ENCODE peak calls at places on chromosomes 6 and 20, in four cellular contexts. T is SK-N-SH, B is neural progenitor cell, V is HCT116. K is an unnamed sample.

GRCh38 chr6:33277663-33278391 is 904 bp downstream of the B3GALT4 start:
- DNase-seq in T (peak), B (peak), V (no peak), K (peak)

GRCh38 chr6:150800596-150801310 is 64.7 kb upstream of the MTHFD1L start:
- DNase-seq in B (no peak), V (no peak), T (no peak), K (no peak)

GRCh38 chr6:47655719-47656595 is 42.4 kb upstream of the ADGRF4 start:
- DNase-seq in B (peak), V (peak), T (no peak), K (no peak)

GRCh38 chr6:158611600-158612041 is 32.9 kb downstream of the DYNLT1 start:
- DNase-seq in V (no peak), B (peak), T (no peak), K (no peak)

GRCh38 chr6:83057705-83058321 is 7.8 kb downstream of the UBE3D start:
- DNase-seq in B (peak), T (peak), V (peak), K (peak)

GRCh38 chr6:74731204-74731603 is 474.6 kb downstream of the COL12A1 start:
- DNase-seq in T (no peak), V (no peak), B (no peak), K (no peak)

GRCh38 chr6:14743465-14744211 is 502.2 kb upstream of the JARID2 start:
- DNase-seq in B (no peak), V (peak), T (no peak), K (no peak)

GRCh38 chr20:57310821-57311514 is 18.6 kb upstream of the SPO11 start:
- DNase-seq in T (no peak), B (no peak), V (no peak), K (no peak)

GRCh38 chr20:45771182-45771759 is 20.4 kb downstream of the WFDC3 start:
- DNase-seq in V (peak), B (peak), T (peak), K (peak)

GRCh38 chr6:138882369-138883017 is 86.6 kb downstream of the ECT2L start:
- DNase-seq in V (no peak), T (no peak), B (no peak), K (no peak)

GRCh38 chr6:50145125-50145524 is 95.4 kb upstream of the DEFB112 start:
- DNase-seq in V (no peak), B (peak), T (peak), K (peak)

GRCh38 chr6:36692220-36692619 is 5.4 kb upstream of the RAB44 start:
- DNase-seq in V (no peak), B (no peak), T (no peak), K (peak)

GRCh38 chr6:119446623-119447008 is 97.1 kb upstream of the MAN1A1 start:
- DNase-seq in B (no peak), T (no peak), V (no peak), K (no peak)

GRCh38 chr6:34447915-34448314 is 18.0 kb upstream of the PACSIN1 start:
- DNase-seq in B (no peak), V (no peak), T (no peak), K (peak)

GRCh38 chr6:151497935-151498726 is 4.3 kb downstream of the CCDC170 start:
- DNase-seq in B (no peak), T (no peak), V (no peak), K (no peak)

GRCh38 chr20:9311132-9311531 is 203.3 kb upstream of the LAMP5 start:
- DNase-seq in V (no peak), B (no peak), T (no peak), K (no peak)

GRCh38 chr20:58237318-58238182 is 9.1 kb upstream of the ANKRD60 start:
- DNase-seq in B (no peak), V (no peak), T (no peak), K (no peak)

GRCh38 chr6:111477481-111477938 is 5.5 kb downstream of the REV3L start:
- DNase-seq in V (no peak), T (no peak), B (no peak), K (peak)

GRCh38 chr6:158854214-158855101 is 35.3 kb upstream of the EZR start:
- DNase-seq in B (no peak), T (no peak), V (no peak), K (peak)

GRCh38 chr20:3720068-3720467 is 7.7 kb upstream of the SIGLEC1 start:
- DNase-seq in T (no peak), V (no peak), B (no peak), K (no peak)

GRCh38 chr6:83867527-83868161 is 8.2 kb downstream of the CYB5R4 start:
- DNase-seq in T (no peak), V (peak), B (peak), K (peak)

GRCh38 chr6:150142657-150143501 is at the start of gene PPP1R14C:
- DNase-seq in V (no peak), T (peak), B (peak), K (no peak)

GRCh38 chr20:16927031-16927430 is 178.9 kb downstream of the OTOR start:
- DNase-seq in B (no peak), T (no peak), V (no peak), K (no peak)

GRCh38 chr6:35080016-35080680 is 61.0 kb downstream of the TCP11 start:
- DNase-seq in B (no peak), T (no peak), V (no peak), K (no peak)

GRCh38 chr20:2750343-2751251 is 49.8 kb downstream of the CPXM1 start:
- DNase-seq in V (no peak), T (no peak), B (peak), K (no peak)

GRCh38 chr20:20331796-20332195 is 36.1 kb upstream of the INSM1 start:
- DNase-seq in T (no peak), V (no peak), B (no peak), K (no peak)

GRCh38 chr6:40907198-40907701 is 131.8 kb downstream of the UNC5CL start:
- DNase-seq in T (peak), B (no peak), V (no peak), K (no peak)

GRCh38 chr6:50846860-50847171 is 28.1 kb downstream of the TFAP2B start:
- DNase-seq in V (no peak), T (no peak), B (no peak), K (no peak)

GRCh38 chr20:25538838-25539665 is 46.3 kb downstream of the NINL start:
- DNase-seq in T (no peak), B (no peak), V (no peak), K (no peak)
- H2AFZ ChIP-seq in T (no peak), B (no peak), V (no peak), K (no peak)

DNA sequence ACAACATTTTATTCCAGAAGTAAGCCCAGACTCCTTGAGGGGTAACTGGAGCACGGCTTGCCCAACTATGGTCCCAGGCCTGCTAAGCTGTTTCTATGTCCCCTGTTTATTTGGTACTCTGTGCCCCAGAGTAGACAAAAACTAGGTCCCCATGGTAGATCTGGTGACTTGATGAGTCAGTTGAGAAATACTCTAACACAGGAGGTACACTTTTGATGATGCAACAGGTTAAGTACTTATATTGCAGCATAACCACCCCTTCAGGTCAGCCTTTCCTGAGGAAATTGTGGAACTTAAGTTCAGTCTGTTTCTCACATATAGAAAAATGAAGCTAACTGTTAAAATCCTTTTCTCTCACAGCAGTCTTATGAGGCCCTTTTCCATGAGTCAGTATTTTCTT is 19.6 kb downstream of the TTPAL start:
- DNase-seq in V (no peak), B (no peak), T (no peak), K (no peak)
- H3K4me2 ChIP-seq in V (peak), B (no peak), T (peak), K (no peak)

GRCh38 chr20:47989957-47990356 is 204.7 kb upstream of the SULF2 start:
- DNase-seq in B (no peak), T (peak), V (no peak), K (no peak)
- TF ChIP-seq EZH2phosphoT487 in B (no peak), T (no peak), V (no peak), K (no peak)

GRCh38 chr6:118285791-118286190 is 262.3 kb upstream of the PLN start:
- DNase-seq in V (no peak), B (no peak), T (no peak), K (no peak)

GRCh38 chr6:118281291-118281690 is 266.8 kb upstream of the PLN start:
- DNase-seq in B (peak), T (no peak), V (no peak), K (no peak)

GRCh38 chr6:118280210-118280609 is 267.9 kb upstream of the PLN start:
- DNase-seq in B (no peak), T (no peak), V (no peak), K (no peak)

GRCh38 chr6:118284736-118285360 is 263.2 kb upstream of the PLN start:
- DNase-seq in V (no peak), T (no peak), B (no peak), K (no peak)

GRCh38 chr6:118283759-118284158 is 264.3 kb upstream of the PLN start:
- DNase-seq in T (peak), B (peak), V (peak), K (peak)
- H2AFZ ChIP-seq in T (no peak), B (no peak), V (no peak), K (no peak)

GRCh38 chr6:87482382-87482781 is 9.6 kb downstream of the SLC35A1 start:
- DNase-seq in T (no peak), V (no peak), B (no peak), K (no peak)

GRCh38 chr6:87484491-87484890 is 11.7 kb downstream of the SLC35A1 start:
- DNase-seq in B (no peak), V (peak), T (no peak), K (no peak)

GRCh38 chr6:87487555-87487954 is 14.8 kb downstream of the SLC35A1 start:
- DNase-seq in B (no peak), V (no peak), T (no peak), K (no peak)

GRCh38 chr6:87481936-87482335 is 9.2 kb downstream of the SLC35A1 start:
- DNase-seq in B (no peak), V (no peak), T (no peak), K (no peak)

DNA sequence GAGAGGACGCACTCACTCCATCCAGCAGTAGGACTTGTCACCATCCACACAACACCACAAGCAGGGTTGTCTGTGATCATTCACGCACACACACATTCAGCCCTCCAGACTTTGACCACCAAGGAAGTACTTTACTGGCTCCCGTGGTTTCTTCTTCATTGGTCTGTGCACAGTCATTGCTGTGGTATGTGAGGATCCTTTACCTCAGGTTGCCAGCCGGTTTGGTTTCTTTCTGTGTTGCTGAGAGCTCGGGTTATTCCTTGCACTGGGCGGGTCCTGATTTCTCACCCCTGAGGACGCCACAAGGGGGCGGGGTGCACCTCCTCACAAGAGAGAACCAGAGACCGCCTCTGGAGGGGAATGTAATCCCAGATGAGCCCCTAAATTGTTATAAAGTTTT is 11.2 kb downstream of the SLC35A1 start:
- DNase-seq in B (peak), V (peak), T (peak), K (peak)
- H3K4me2 ChIP-seq in B (no peak), V (peak), T (no peak), K (no peak)

GRCh38 chr6:170522565-170523183 is 30.4 kb downstream of the PSMB1 start:
- DNase-seq in B (peak), T (peak), V (peak), K (no peak)
- TF ChIP-seq EZH2phosphoT487 in B (no peak), T (no peak), V (no peak), K (no peak)

K was measured in OCI-LY7.